ENCODE peak calls at places on chromosomes 7 and 10, in ten cellular contexts. K is NCI-H1694 treated with DMSO at 0.1 percent for 48 hours; V is midbrain; G is aorta; A is GM23338; C is cerebellar cortex; I is NCI-H2227 treated with DMSO at 0.1 percent for 48 hours; Y is upper lobe of right lung; U is activated CD4-positive, alpha-beta T cell treated with anti-CD3 and anti-CD28 coated beads, Interleukin-2, amount 10 ng/mL, durations not matched to agents 7 days and 5 days; P is Karpas-422. W is an unnamed sample.

GRCh38 chr10:133211959-133212852 is 17.8 kb upstream of the UTF1 start:
- DNase-seq in K (no peak), V (no peak), G (no peak), A (no peak), C (no peak), I (no peak), Y (no peak), U (no peak), P (no peak), W (no peak)

GRCh38 chr10:96390460-96390864 is 31.7 kb upstream of the OPALIN start:
- DNase-seq in K (peak), V (peak), G (peak), A (no peak), C (peak), I (no peak), Y (no peak), U (no peak), P (no peak), W (peak)

GRCh38 chr7:18177129-18177814 is 149.6 kb upstream of the PRPS1L1 start:
- DNase-seq in K (no peak), V (no peak), G (no peak), A (no peak), C (no peak), I (no peak), Y (no peak), U (no peak), P (no peak), W (no peak)

GRCh38 chr7:133235212-133235883 is 17.5 kb upstream of the EXOC4 start:
- DNase-seq in K (no peak), V (no peak), G (no peak), A (no peak), C (no peak), I (no peak), Y (no peak), U (no peak), P (no peak), W (no peak)

GRCh38 chr10:101512741-101513140 is 75.3 kb downstream of the POLL start:
- DNase-seq in K (no peak), V (no peak), G (no peak), A (no peak), C (no peak), I (no peak), Y (no peak), U (no peak), P (no peak), W (no peak)

GRCh38 chr7:98049034-98049433 is 57.6 kb upstream of the LMTK2 start:
- DNase-seq in K (no peak), V (no peak), G (no peak), A (peak), C (no peak), I (no peak), Y (no peak), U (no peak), P (no peak), W (no peak)

GRCh38 chr10:11210211-11210922 is 192.7 kb downstream of the CELF2 start:
- DNase-seq in K (no peak), V (no peak), G (no peak), A (no peak), C (no peak), I (no peak), Y (no peak), U (no peak), P (no peak), W (peak)

GRCh38 chr7:80225361-80225760 is 90.7 kb downstream of the GNAI1 start:
- DNase-seq in K (no peak), V (no peak), G (no peak), A (no peak), C (no peak), I (no peak), Y (no peak), U (no peak), P (no peak), W (no peak)

GRCh38 chr7:134364619-134365037 is 47.9 kb upstream of the SLC35B4 start:
- DNase-seq in K (no peak), V (no peak), G (no peak), A (no peak), C (no peak), I (no peak), Y (no peak), U (no peak), P (no peak), W (no peak)

GRCh38 chr7:50531401-50531906 is 33.8 kb downstream of the DDC start:
- DNase-seq in K (no peak), V (peak), G (no peak), A (peak), C (peak), I (peak), Y (no peak), U (no peak), P (no peak), W (no peak)

GRCh38 chr10:6221971-6222751 is 19.4 kb downstream of the PFKFB3 start:
- DNase-seq in K (no peak), V (no peak), G (peak), A (no peak), C (no peak), I (no peak), Y (no peak), U (no peak), P (no peak), W (peak)

GRCh38 chr10:38025283-38025682 is 14.8 kb downstream of the ZNF33A start:
- DNase-seq in K (no peak), V (no peak), G (no peak), A (no peak), C (no peak), I (no peak), Y (no peak), U (no peak), P (peak), W (no peak)

GRCh38 chr7:72170489-72170888 is 241.6 kb downstream of the CALN1 start:
- DNase-seq in K (no peak), V (no peak), G (no peak), A (no peak), C (no peak), I (no peak), Y (no peak), U (no peak), P (no peak), W (no peak)

GRCh38 chr7:132171130-132171576 is 405.1 kb downstream of the PLXNA4 start:
- DNase-seq in K (no peak), V (no peak), G (peak), A (no peak), C (no peak), I (no peak), Y (no peak), U (no peak), P (no peak), W (no peak)

GRCh38 chr10:58414270-58415041 is 29.2 kb downstream of the TFAM start:
- DNase-seq in K (no peak), V (peak), G (no peak), A (peak), C (peak), I (peak), Y (no peak), U (no peak), P (no peak), W (no peak)

GRCh38 chr7:80478683-80479082 is 33.2 kb downstream of the GNAT3 start:
- DNase-seq in K (no peak), V (no peak), G (no peak), A (peak), C (no peak), I (no peak), Y (no peak), U (no peak), P (no peak), W (no peak)

GRCh38 chr10:71575934-71576801 is 143.4 kb downstream of the C10orf105 start:
- DNase-seq in K (no peak), V (no peak), G (no peak), A (no peak), C (no peak), I (no peak), Y (peak), U (no peak), P (no peak), W (no peak)

GRCh38 chr7:99132922-99133321 is 11.0 kb downstream of the SMURF1 start:
- DNase-seq in K (no peak), V (no peak), G (no peak), A (no peak), C (no peak), I (no peak), Y (no peak), U (no peak), P (no peak), W (no peak)

GRCh38 chr7:29370531-29371314 is 176.1 kb downstream of the CHN2 start:
- DNase-seq in K (no peak), V (no peak), G (no peak), A (no peak), C (no peak), I (peak), Y (no peak), U (no peak), P (no peak), W (no peak)

GRCh38 chr10:71221586-71222202 is 9.3 kb downstream of the UNC5B start:
- DNase-seq in K (no peak), V (no peak), G (peak), A (no peak), C (peak), I (no peak), Y (peak), U (no peak), P (no peak), W (no peak)

GRCh38 chr7:149854611-149855367 is 16.6 kb downstream of the ZNF862 start:
- DNase-seq in K (peak), V (peak), G (no peak), A (peak), C (peak), I (peak), Y (peak), U (peak), P (no peak), W (peak)

GRCh38 chr10:71582019-71582418 is 137.6 kb downstream of the C10orf105 start:
- DNase-seq in K (no peak), V (peak), G (no peak), A (peak), C (no peak), I (no peak), Y (no peak), U (no peak), P (no peak), W (peak)

GRCh38 chr10:15482168-15482567 is 111.1 kb upstream of the FAM171A1 start:
- DNase-seq in K (no peak), V (no peak), G (no peak), A (no peak), C (no peak), I (no peak), Y (no peak), U (no peak), P (no peak), W (no peak)